ENCODE peak calls at places on chromosomes 4 and X, in eight cellular contexts. One of them, this sample, is unnamed. For H3K9me3, the result is how much of the 10 kb centered on the place peaks cover.

GRCh38 chrX:77918568-77918967 is 8.1 kb downstream of the ATP7A start:
- DNase-seq in GM12878: no peak
- DNase-seq in breast epithelium: no peak
- DNase-seq in right lobe of liver: no peak
- DNase-seq in heart left ventricle: no peak
- DNase-seq in ovary: no peak
- DNase-seq in testis: no peak
- DNase-seq in H1: no peak
- DNase-seq in this sample: no peak

GRCh38 chr4:101393256-101393655 is 45.9 kb upstream of the PPP3CA start:
- DNase-seq in GM12878: no peak
- DNase-seq in breast epithelium: no peak
- DNase-seq in right lobe of liver: no peak
- DNase-seq in heart left ventricle: no peak
- DNase-seq in ovary: no peak
- DNase-seq in testis: no peak
- DNase-seq in H1: no peak
- DNase-seq in this sample: peak

GRCh38 chr4:52869656-52870055 is 7.5 kb downstream of the RASL11B start:
- DNase-seq in GM12878: no peak
- DNase-seq in breast epithelium: no peak
- DNase-seq in right lobe of liver: no peak
- DNase-seq in heart left ventricle: no peak
- DNase-seq in ovary: no peak
- DNase-seq in testis: no peak
- DNase-seq in H1: no peak
- DNase-seq in this sample: no peak

GRCh38 chrX:19889582-19890342 is 2.4 kb upstream of the SH3KBP1 start:
- DNase-seq in GM12878: peak
- DNase-seq in breast epithelium: no peak
- DNase-seq in right lobe of liver: no peak
- DNase-seq in heart left ventricle: no peak
- DNase-seq in ovary: no peak
- DNase-seq in testis: peak
- DNase-seq in H1: no peak
- DNase-seq in this sample: no peak

GRCh38 chrX:40031861-40032422 is 65.8 kb downstream of the BCOR start:
- DNase-seq in GM12878: no peak
- DNase-seq in breast epithelium: no peak
- DNase-seq in right lobe of liver: no peak
- DNase-seq in heart left ventricle: no peak
- DNase-seq in ovary: no peak
- DNase-seq in testis: no peak
- DNase-seq in H1: no peak
- DNase-seq in this sample: no peak

GRCh38 chr4:121150486-121150885 is 13.6 kb downstream of the TNIP3 start:
- DNase-seq in GM12878: no peak
- DNase-seq in breast epithelium: no peak
- DNase-seq in right lobe of liver: no peak
- DNase-seq in heart left ventricle: no peak
- DNase-seq in ovary: no peak
- DNase-seq in testis: no peak
- DNase-seq in H1: no peak
- DNase-seq in this sample: no peak

GRCh38 chr4:5893013-5893580 is at the start of gene CRMP1:
- DNase-seq in GM12878: no peak
- DNase-seq in breast epithelium: no peak
- DNase-seq in right lobe of liver: no peak
- DNase-seq in heart left ventricle: peak
- DNase-seq in ovary: no peak
- DNase-seq in testis: peak
- DNase-seq in H1: peak
- DNase-seq in this sample: no peak

GRCh38 chrX:69215161-69215560 is 49.9 kb upstream of the PJA1 start:
- DNase-seq in GM12878: no peak
- DNase-seq in breast epithelium: no peak
- DNase-seq in right lobe of liver: no peak
- DNase-seq in heart left ventricle: no peak
- DNase-seq in ovary: no peak
- DNase-seq in testis: no peak
- DNase-seq in H1: no peak
- DNase-seq in this sample: no peak

GRCh38 chrX:96389314-96390048 is 295.2 kb upstream of the DIAPH2 start:
- DNase-seq in GM12878: no peak
- DNase-seq in breast epithelium: no peak
- DNase-seq in right lobe of liver: no peak
- DNase-seq in heart left ventricle: no peak
- DNase-seq in ovary: no peak
- DNase-seq in testis: no peak
- DNase-seq in H1: no peak
- DNase-seq in this sample: no peak

GRCh38 chr4:47075919-47076318 is 44.6 kb downstream of the GABRB1 start:
- DNase-seq in GM12878: no peak
- DNase-seq in breast epithelium: no peak
- DNase-seq in right lobe of liver: no peak
- DNase-seq in heart left ventricle: no peak
- DNase-seq in ovary: no peak
- DNase-seq in testis: no peak
- DNase-seq in H1: no peak
- DNase-seq in this sample: no peak

GRCh38 chrX:84865113-84865512 is 138.6 kb upstream of the APOOL start:
- DNase-seq in GM12878: no peak
- DNase-seq in breast epithelium: no peak
- DNase-seq in right lobe of liver: no peak
- DNase-seq in heart left ventricle: no peak
- DNase-seq in ovary: no peak
- DNase-seq in testis: no peak
- DNase-seq in H1: no peak
- DNase-seq in this sample: no peak

GRCh38 chrX:19487520-19488200 is 27.6 kb downstream of the MAP3K15 start:
- DNase-seq in GM12878: no peak
- DNase-seq in breast epithelium: no peak
- DNase-seq in right lobe of liver: no peak
- DNase-seq in heart left ventricle: no peak
- DNase-seq in ovary: no peak
- DNase-seq in testis: no peak
- DNase-seq in H1: no peak
- DNase-seq in this sample: peak

GRCh38 chr4:101977096-101977495 is 186.6 kb downstream of the BANK1 start:
- DNase-seq in GM12878: no peak
- DNase-seq in breast epithelium: no peak
- DNase-seq in right lobe of liver: no peak
- DNase-seq in heart left ventricle: no peak
- DNase-seq in ovary: no peak
- DNase-seq in testis: no peak
- DNase-seq in H1: no peak
- DNase-seq in this sample: peak

GRCh38 chrX:68648960-68649359 is 1.5 kb downstream of the STARD8 start:
- DNase-seq in GM12878: no peak
- DNase-seq in breast epithelium: no peak
- DNase-seq in right lobe of liver: no peak
- DNase-seq in heart left ventricle: no peak
- DNase-seq in ovary: no peak
- DNase-seq in testis: no peak
- DNase-seq in H1: no peak
- DNase-seq in this sample: no peak

GRCh38 chr4:140851032-140851636 is 94.9 kb upstream of the TBC1D9 start:
- DNase-seq in GM12878: peak
- DNase-seq in breast epithelium: no peak
- DNase-seq in right lobe of liver: no peak
- DNase-seq in heart left ventricle: peak
- DNase-seq in ovary: no peak
- DNase-seq in testis: peak
- DNase-seq in H1: peak
- DNase-seq in this sample: peak

GRCh38 chrX:127259742-127260141 is 440.2 kb downstream of the PRR32 start:
- DNase-seq in GM12878: no peak
- DNase-seq in breast epithelium: no peak
- DNase-seq in right lobe of liver: no peak
- DNase-seq in heart left ventricle: no peak
- DNase-seq in ovary: no peak
- DNase-seq in testis: no peak
- DNase-seq in H1: no peak
- DNase-seq in this sample: no peak

GRCh38 chrX:7062912-7063311 is 84.6 kb upstream of the STS start:
- DNase-seq in GM12878: no peak
- DNase-seq in breast epithelium: no peak
- DNase-seq in right lobe of liver: no peak
- DNase-seq in heart left ventricle: no peak
- DNase-seq in ovary: no peak
- DNase-seq in testis: no peak
- DNase-seq in H1: no peak
- DNase-seq in this sample: no peak

GRCh38 chrX:95885074-95885473 is 799.6 kb upstream of the DIAPH2 start:
- DNase-seq in GM12878: no peak
- DNase-seq in breast epithelium: no peak
- DNase-seq in right lobe of liver: no peak
- DNase-seq in heart left ventricle: no peak
- DNase-seq in ovary: no peak
- DNase-seq in testis: peak
- DNase-seq in H1: no peak
- DNase-seq in this sample: no peak

GRCh38 chr4:75513529-75514130 is 573 bp downstream of the RCHY1 start:
- DNase-seq in GM12878: no peak
- DNase-seq in breast epithelium: no peak
- DNase-seq in right lobe of liver: no peak
- DNase-seq in heart left ventricle: no peak
- DNase-seq in ovary: no peak
- DNase-seq in testis: no peak
- DNase-seq in H1: no peak
- DNase-seq in this sample: no peak

GRCh38 chr4:68272860-68273259 is 27.4 kb upstream of the TMPRSS11B start:
- DNase-seq in GM12878: no peak
- DNase-seq in breast epithelium: no peak
- DNase-seq in right lobe of liver: no peak
- DNase-seq in heart left ventricle: no peak
- DNase-seq in ovary: no peak
- DNase-seq in testis: no peak
- DNase-seq in H1: no peak
- DNase-seq in this sample: no peak

GRCh38 chr4:30962949-30963348 is 242.8 kb downstream of the PCDH7 start:
- DNase-seq in GM12878: no peak
- DNase-seq in breast epithelium: no peak
- DNase-seq in right lobe of liver: no peak
- DNase-seq in heart left ventricle: no peak
- DNase-seq in ovary: no peak
- DNase-seq in testis: no peak
- DNase-seq in H1: no peak
- DNase-seq in this sample: no peak

GRCh38 chr4:162162672-162163071 is 1.1 kb downstream of the FSTL5 start:
- DNase-seq in GM12878: no peak
- DNase-seq in breast epithelium: no peak
- DNase-seq in right lobe of liver: no peak
- DNase-seq in heart left ventricle: no peak
- DNase-seq in ovary: no peak
- DNase-seq in testis: no peak
- DNase-seq in H1: no peak
- DNase-seq in this sample: no peak

GRCh38 chr4:113476800-113477199 is 284.7 kb downstream of the CAMK2D start:
- DNase-seq in GM12878: no peak
- DNase-seq in breast epithelium: no peak
- DNase-seq in right lobe of liver: no peak
- DNase-seq in heart left ventricle: no peak
- DNase-seq in ovary: no peak
- DNase-seq in testis: no peak
- DNase-seq in H1: no peak
- DNase-seq in this sample: no peak
- H3K9me3 ChIP-seq in GM12878: under half
- H3K9me3 ChIP-seq in breast epithelium: under half
- H3K9me3 ChIP-seq in right lobe of liver: under half
- H3K9me3 ChIP-seq in heart left ventricle: under half
- H3K9me3 ChIP-seq in ovary: under half
- H3K9me3 ChIP-seq in testis: under half
- H3K9me3 ChIP-seq in H1: under half
- H3K9me3 ChIP-seq in this sample: under half

GRCh38 chr4:94342713-94343112 is at the start of gene HPGDS:
- DNase-seq in GM12878: no peak
- DNase-seq in breast epithelium: no peak
- DNase-seq in right lobe of liver: no peak
- DNase-seq in heart left ventricle: no peak
- DNase-seq in ovary: no peak
- DNase-seq in testis: peak
- DNase-seq in H1: no peak
- DNase-seq in this sample: no peak
- TF ChIP-seq POLR2A in GM12878: no peak
- TF ChIP-seq POLR2A in breast epithelium: no peak
- TF ChIP-seq POLR2A in right lobe of liver: no peak
- TF ChIP-seq POLR2A in heart left ventricle: no peak
- TF ChIP-seq POLR2A in ovary: no peak
- TF ChIP-seq POLR2A in testis: no peak
- TF ChIP-seq POLR2A in H1: no peak
- TF ChIP-seq POLR2A in this sample: no peak

GRCh38 chrX:47452112-47452511 is 30.9 kb downstream of the ZNF41 start:
- DNase-seq in GM12878: no peak
- DNase-seq in breast epithelium: no peak
- DNase-seq in right lobe of liver: no peak
- DNase-seq in heart left ventricle: no peak
- DNase-seq in ovary: no peak
- DNase-seq in testis: no peak
- DNase-seq in H1: no peak
- DNase-seq in this sample: no peak
- H3K9me3 ChIP-seq in GM12878: under half
- H3K9me3 ChIP-seq in breast epithelium: under half
- H3K9me3 ChIP-seq in right lobe of liver: under half
- H3K9me3 ChIP-seq in heart left ventricle: under half
- H3K9me3 ChIP-seq in ovary: under half
- H3K9me3 ChIP-seq in testis: under half
- H3K9me3 ChIP-seq in H1: under half
- H3K9me3 ChIP-seq in this sample: under half

DNA sequence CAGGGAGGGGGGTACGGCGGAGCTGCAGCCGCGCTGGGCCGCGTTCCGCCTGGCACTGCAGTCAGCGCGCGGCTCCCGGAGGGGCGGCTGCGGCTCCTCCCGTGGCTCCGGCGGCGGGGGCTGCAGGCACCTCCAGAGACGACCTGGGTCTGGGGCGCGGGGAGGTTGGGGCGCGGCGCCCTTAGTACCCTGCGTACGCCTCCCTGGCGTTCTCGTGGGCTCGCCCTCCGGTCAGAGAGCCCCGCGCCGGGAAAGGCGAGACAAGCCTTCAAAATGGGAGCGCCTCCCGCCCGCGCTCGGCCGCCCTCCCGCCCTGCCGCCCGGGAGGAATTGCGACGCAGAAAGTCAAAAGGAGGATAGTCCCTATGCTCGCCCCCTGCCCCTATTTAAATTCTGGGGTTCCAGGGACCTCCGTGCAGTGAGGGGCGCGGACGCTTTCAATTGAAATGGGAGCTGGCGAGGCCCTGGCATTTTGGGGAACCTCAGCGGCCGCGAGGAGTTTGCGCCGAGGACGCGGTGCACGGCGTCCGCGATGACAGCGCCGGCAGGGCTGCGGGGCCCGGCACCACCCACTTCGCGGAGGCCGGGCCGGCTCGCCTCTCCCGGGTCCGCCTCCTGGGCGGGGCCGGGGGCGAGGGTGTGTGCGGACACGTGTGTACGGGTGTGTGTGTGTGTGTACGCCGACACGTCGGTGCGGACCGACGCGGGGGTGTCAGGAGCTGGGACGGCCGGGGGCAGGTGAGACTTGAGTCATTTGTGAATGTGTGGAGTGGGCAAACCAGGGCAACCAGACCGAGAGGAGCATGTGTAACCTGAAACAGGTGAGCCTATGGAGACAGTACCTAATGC is 544 bp downstream of the HERC3 start:
- DNase-seq in GM12878: peak
- DNase-seq in breast epithelium: peak
- DNase-seq in right lobe of liver: peak
- DNase-seq in heart left ventricle: peak
- DNase-seq in ovary: peak
- DNase-seq in testis: peak
- DNase-seq in H1: peak
- DNase-seq in this sample: peak
- TF ChIP-seq POLR2A in GM12878: peak
- TF ChIP-seq POLR2A in breast epithelium: peak
- TF ChIP-seq POLR2A in right lobe of liver: peak
- TF ChIP-seq POLR2A in heart left ventricle: peak
- TF ChIP-seq POLR2A in ovary: peak
- TF ChIP-seq POLR2A in testis: no peak
- TF ChIP-seq POLR2A in H1: no peak
- TF ChIP-seq POLR2A in this sample: peak